ENCODE peak calls at places on chromosome 19, in five cellular contexts. A, S, J, H and D are unnamed samples.

GRCh38 chr19:54209058-54209747 is 8.5 kb downstream of the RPS9 start:
- DNase-seq in A (peak), S (no peak), J (no peak), H (no peak), D (no peak)

GRCh38 chr19:13965926-13966683 is 13.8 kb downstream of the DCAF15 start:
- DNase-seq in S (no peak), J (no peak), A (no peak), H (no peak), D (no peak)

GRCh38 chr19:49811328-49811727 is 1.8 kb downstream of the FUZ start:
- DNase-seq in S (no peak), J (no peak), H (no peak), A (no peak), D (no peak)

GRCh38 chr19:4208385-4209094 is 20.8 kb upstream of the EBI3 start:
- DNase-seq in J (no peak), H (no peak), A (no peak), S (no peak), D (no peak)

GRCh38 chr19:34350161-34350561 is 14.8 kb upstream of the GPI start:
- DNase-seq in J (no peak), H (no peak), A (peak), S (no peak), D (no peak)

GRCh38 chr19:32878988-32879387 is 9.4 kb upstream of the SLC7A9 start:
- DNase-seq in J (no peak), S (no peak), A (no peak), H (no peak), D (no peak)

GRCh38 chr19:29770653-29771052 is 41.1 kb upstream of the CCNE1 start:
- DNase-seq in H (no peak), S (no peak), J (no peak), A (peak), D (no peak)

GRCh38 chr19:34459614-34460013 is 21.9 kb upstream of the WTIP start:
- DNase-seq in H (no peak), J (no peak), S (no peak), A (no peak), D (no peak)

GRCh38 chr19:3314962-3315675 is 51.3 kb upstream of the NFIC start:
- DNase-seq in H (no peak), J (no peak), A (no peak), S (no peak), D (no peak)

GRCh38 chr19:34994643-34995471 is 5.3 kb upstream of the GRAMD1A start:
- DNase-seq in S (no peak), H (no peak), J (no peak), A (no peak), D (no peak)

GRCh38 chr19:5186293-5187050 is 154.1 kb downstream of the PTPRS start:
- DNase-seq in A (no peak), S (no peak), H (no peak), J (no peak), D (no peak)

GRCh38 chr19:16394681-16395375 is 70.2 kb downstream of the KLF2 start:
- DNase-seq in S (no peak), J (no peak), A (no peak), H (no peak), D (peak)

GRCh38 chr19:31316201-31316951 is 32.9 kb downstream of the TSHZ3 start:
- DNase-seq in A (no peak), S (no peak), H (no peak), J (no peak), D (no peak)

GRCh38 chr19:18437481-18438330 is at the start of gene ISYNA1:
- DNase-seq in A (no peak), J (no peak), S (no peak), H (no peak), D (no peak)

GRCh38 chr19:50323782-50324133 is 5.4 kb downstream of the KCNC3 start:
- DNase-seq in A (no peak), J (no peak), S (no peak), H (no peak), D (no peak)

GRCh38 chr19:5567971-5568407 is 236 bp upstream of the TINCR start:
- DNase-seq in H (no peak), S (no peak), A (no peak), J (no peak), D (no peak)

GRCh38 chr19:12400618-12401502 is at the start of gene ZNF799:
- DNase-seq in S (peak), J (peak), A (peak), H (peak), D (peak)

GRCh38 chr19:18672606-18673337 is 10.7 kb upstream of the CRTC1 start:
- DNase-seq in A (no peak), S (no peak), J (no peak), H (no peak), D (no peak)

GRCh38 chr19:10817291-10818038 is 18.5 kb downstream of the TMED1 start:
- DNase-seq in A (no peak), J (peak), S (peak), H (peak), D (no peak)

GRCh38 chr19:41887711-41888382 is 4.9 kb downstream of the ARHGEF1 start:
- DNase-seq in S (no peak), H (no peak), A (peak), J (no peak), D (no peak)

GRCh38 chr19:27733551-27734266 is 1479.2 kb downstream of the UQCRFS1 start:
- DNase-seq in H (no peak), J (no peak), A (no peak), S (no peak), D (no peak)

GRCh38 chr19:17824339-17824738 is 3.0 kb upstream of the INSL3 start:
- DNase-seq in J (no peak), A (no peak), H (no peak), S (no peak), D (no peak)

GRCh38 chr19:37718357-37718756 is 1.2 kb downstream of the ZNF607 start:
- DNase-seq in S (no peak), A (no peak), H (no peak), J (no peak), D (no peak)

GRCh38 chr19:6067975-6068374 is 42.3 kb downstream of the RFX2 start:
- DNase-seq in J (no peak), A (no peak), S (peak), H (no peak), D (peak)

GRCh38 chr19:32464279-32464678 is 58.7 kb downstream of the DPY19L3 start:
- DNase-seq in J (no peak), H (no peak), A (peak), S (no peak), D (no peak)

GRCh38 chr19:10724573-10725071 is 6.7 kb downstream of the DNM2 start:
- DNase-seq in A (no peak), S (no peak), J (no peak), H (no peak), D (no peak)

GRCh38 chr19:3176715-3177501 is 1.7 kb upstream of the S1PR4 start:
- DNase-seq in H (no peak), A (peak), J (no peak), S (no peak), D (peak)

GRCh38 chr19:38193445-38193844 is 30.6 kb downstream of the DPF1 start:
- DNase-seq in S (no peak), J (no peak), H (no peak), A (no peak), D (no peak)

GRCh38 chr19:5823579-5824281 is 15.8 kb downstream of the FUT6 start:
- DNase-seq in H (no peak), S (no peak), A (no peak), J (no peak), D (peak)

GRCh38 chr19:30425885-30426838 is 54.0 kb downstream of the ZNF536 start:
- DNase-seq in A (no peak), J (no peak), S (no peak), H (no peak), D (no peak)

DNA sequence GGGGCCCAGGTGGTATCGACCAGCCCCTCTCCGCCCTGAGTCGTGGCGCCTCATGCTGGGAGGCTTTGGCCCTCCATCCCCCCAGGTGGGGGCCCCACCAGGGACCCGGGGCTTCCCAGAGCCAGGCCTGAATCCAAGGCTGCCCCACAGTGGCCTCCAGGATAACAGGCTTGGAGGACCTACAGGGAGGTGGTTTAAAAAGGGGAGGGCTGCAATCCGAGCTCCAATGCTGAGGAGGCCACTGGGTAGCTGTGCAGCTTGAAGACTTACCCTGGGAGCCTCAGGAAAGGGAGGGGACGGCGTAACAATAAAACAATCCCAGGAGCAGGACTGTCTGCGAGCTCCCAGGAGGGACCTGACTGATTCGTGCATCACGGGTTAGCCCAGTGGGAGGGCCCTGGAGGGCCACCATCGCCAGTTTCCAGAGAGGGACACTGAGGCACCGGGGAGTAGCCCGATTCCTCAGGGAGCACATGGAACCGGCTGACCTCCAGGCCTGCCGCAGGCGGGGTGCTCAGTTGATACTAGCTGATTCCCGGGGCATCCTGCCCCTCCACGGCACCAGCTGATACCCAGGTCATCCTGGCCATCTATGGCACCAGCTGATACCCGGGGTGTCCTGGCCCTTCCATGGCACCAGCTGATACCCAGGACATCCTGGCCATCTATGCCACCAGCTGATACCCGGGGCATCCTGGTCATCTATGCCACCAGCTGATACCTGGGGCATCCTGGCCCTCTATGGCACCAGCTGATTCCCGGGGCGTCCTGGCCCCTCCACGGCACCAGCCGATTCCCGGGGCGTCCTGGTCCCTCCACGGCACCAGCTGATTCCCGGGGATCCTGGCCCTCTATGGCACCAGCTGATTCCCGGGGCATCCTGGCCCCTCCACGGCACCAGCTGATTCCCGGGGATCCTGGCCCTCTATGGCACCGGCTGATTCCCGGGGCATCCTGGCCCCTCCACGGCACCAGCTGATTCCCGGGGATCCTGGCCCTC is 3.7 kb upstream of the C2CD4C start:
- DNase-seq in S (peak), H (no peak), J (no peak), A (no peak), D (peak)
- TF ChIP-seq CTCF in S (no peak), H (no peak), J (no peak), A (no peak), D (peak)

GRCh38 chr19:7395360-7395781 is 46.6 kb downstream of the ARHGEF18 start:
- DNase-seq in J (no peak), S (no peak), A (peak), H (no peak), D (no peak)

GRCh38 chr19:7393934-7394508 is 45.3 kb downstream of the ARHGEF18 start:
- DNase-seq in S (no peak), J (no peak), A (no peak), H (no peak), D (no peak)

GRCh38 chr19:7393459-7393858 is 44.7 kb downstream of the ARHGEF18 start:
- DNase-seq in S (no peak), H (no peak), A (no peak), J (no peak), D (no peak)

GRCh38 chr19:7395793-7396192 is 47.1 kb downstream of the ARHGEF18 start:
- DNase-seq in J (no peak), A (peak), H (no peak), S (no peak), D (no peak)

DNA sequence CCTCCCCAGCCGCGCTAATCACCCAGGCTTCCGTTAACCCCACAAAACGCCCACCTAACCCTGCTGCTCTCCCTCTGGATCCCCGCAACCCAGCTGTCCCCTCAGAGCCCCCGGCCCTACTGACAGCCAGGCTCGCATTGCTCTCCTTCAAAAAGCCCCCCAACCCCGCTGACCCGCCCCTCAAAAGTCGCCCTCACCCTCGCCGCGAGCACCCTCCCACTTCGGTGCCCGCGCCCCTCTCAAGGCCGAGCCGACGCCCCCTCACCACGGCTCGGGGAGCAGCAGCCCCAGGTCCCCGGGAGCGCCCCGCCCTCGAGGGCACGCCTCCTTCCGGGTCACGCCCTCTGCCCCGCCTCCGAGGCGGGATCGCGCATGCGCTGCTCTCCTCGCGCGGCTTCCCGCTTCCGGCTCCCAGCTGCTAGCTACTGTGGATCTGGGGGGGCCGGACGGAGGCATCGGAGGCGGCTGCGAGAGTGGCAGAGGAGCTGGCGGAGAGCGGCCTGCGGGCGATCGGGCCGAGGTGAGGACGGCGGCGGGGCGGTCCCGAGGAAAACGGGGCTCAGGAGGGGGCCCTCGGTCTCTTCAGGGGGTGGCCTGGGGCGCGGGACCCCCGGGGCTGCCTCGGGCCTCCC is 46.1 kb downstream of the ARHGEF18 start:
- DNase-seq in H (peak), J (peak), A (peak), S (peak), D (no peak)
- TF ChIP-seq CTCF in H (no peak), J (no peak), A (no peak), S (no peak), D (peak)

DNA sequence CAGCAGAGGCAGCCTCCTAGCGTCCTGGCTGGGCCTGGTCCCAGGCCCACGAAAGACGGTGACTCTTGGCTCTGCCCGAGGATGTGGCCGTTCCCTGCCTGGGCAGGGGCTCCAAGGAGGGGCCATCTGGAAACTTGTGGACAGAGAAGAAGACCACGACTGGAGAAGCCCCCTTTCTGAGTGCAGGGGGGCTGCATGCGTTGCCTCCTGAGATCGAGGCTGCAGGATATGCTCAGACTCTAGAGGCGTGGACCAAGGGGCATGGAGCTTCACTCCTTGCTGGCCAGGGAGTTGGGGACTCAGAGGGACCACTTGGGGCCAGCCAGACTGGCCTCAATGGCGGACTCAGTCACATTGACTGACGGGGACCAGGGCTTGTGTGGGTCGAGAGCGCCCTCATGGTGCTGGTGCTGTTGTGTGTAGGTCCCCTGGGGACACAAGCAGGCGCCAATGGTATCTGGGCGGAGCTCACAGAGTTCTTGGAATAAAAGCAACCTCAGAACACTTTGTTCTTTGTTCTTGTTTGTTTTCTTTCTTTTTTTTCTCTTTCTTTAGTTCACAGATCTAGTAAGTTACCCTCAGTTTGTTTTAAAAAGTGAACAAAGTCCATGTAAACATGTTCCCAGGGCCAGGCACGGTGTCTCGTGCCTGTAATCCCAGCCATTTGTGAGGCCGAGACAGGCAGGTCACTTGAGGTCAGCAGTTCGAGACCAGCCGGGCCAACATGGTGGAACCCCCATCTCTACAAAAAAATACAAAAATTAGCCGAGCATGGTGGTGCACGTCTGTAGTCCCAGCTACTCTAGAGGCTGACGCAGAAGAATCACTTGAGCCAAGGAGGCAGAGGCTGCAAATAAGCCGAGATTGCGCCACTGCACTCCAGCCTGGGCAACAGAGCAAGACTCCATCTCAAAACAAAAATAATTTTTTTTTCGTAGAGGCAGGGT is 10.2 kb downstream of the ANGPTL4 start:
- DNase-seq in H (no peak), S (no peak), J (peak), A (no peak), D (peak)
- TF ChIP-seq CTCF in H (no peak), S (no peak), J (peak), A (no peak), D (no peak)

GRCh38 chr19:43595605-43595998 is 332 bp downstream of the IRGQ start:
- DNase-seq in S (no peak), A (no peak), J (no peak), H (no peak), D (no peak)

GRCh38 chr19:43596842-43597461 is 557 bp downstream of the ZNF576 start:
- DNase-seq in H (no peak), J (no peak), S (no peak), A (peak), D (no peak)

GRCh38 chr19:43594081-43594697 is 1.7 kb downstream of the IRGQ start:
- DNase-seq in S (no peak), J (no peak), H (no peak), A (no peak), D (no peak)

GRCh38 chr19:43595999-43596841 is at the start of the genes IRGQ and ZNF576:
- DNase-seq in H (peak), A (peak), S (peak), J (peak), D (peak)

DNA sequence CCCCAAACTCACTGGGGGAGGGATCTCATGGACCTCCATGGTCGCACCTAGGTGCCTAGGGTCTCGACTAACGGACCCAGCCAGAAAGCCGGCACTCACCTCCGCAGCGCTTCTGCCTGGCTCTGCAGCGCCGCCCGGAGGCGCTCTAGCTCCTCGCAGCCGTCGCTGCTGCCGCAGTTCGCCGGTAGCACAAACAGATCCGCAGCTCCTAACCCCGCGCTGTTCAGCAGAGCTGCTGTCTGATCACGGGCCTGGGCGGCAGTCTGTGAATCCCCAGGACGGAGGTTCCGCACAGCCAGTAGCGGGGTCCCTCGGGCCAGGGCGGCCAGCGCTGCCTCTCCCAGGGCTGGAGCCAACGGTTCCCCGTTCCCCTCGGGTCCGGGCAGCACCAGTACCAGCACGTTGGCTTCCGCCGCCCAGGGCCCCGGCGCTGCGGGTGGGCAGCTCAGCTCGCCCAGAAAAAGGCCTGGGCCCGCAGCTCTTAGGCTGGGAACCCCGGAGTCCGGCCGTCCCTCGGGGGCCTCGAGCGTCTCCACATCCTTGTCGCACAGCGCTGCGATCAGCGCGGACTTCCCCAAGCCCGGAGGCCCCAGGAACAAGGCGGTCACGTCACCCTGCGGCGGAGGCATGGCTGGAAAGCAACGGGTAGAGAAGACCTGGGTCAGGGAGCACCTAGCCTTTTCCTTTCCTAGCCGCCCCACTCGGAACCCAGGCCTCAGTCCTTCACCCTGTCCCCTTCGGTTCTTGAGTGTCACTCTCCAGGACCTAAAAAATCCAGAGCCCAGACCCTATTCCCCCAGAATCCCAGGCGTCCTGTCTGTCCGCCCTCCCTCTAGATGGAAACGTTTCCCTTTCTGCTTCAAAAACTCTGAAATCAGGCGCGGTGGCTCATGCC is 977 bp downstream of the IRGQ start:
- DNase-seq in J (no peak), H (no peak), A (peak), S (peak), D (no peak)
- TF ChIP-seq CTCF in J (peak), H (peak), A (peak), S (peak), D (peak)

DNA sequence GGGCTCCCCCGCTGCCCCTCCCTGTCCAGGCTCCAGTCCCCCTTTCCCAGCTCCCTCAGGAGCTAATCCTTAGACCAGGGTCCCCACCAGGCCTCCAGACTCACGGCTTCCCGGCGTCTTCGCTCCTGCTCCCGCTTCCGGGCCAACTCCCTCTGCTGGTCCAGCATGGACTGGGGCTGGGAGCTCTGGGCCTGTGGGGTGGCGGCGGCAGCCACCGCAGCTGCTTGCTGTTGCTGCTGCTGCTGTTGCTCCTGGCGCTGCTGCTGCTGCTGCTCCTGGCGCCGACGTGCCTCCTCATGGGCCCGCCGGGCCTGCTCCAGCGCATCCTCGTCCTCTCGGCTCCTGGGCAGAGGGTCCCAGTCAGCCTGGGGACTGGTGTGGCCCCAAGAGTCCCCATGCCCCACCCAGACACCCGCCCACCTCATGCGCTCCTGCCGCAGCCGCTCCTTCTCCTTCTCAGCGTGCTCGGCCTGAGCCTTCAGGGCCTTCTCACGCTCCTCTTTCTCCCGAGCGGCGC is 6.4 kb upstream of the EPHX3 start:
- DNase-seq in S (no peak), J (no peak), A (no peak), H (no peak), D (no peak)
- TF ChIP-seq CTCF in S (no peak), J (no peak), A (no peak), H (no peak), D (peak)